ENCODE peak calls at places on chromosome 18, in six cellular contexts. One of them, this sample, is unnamed.

GRCh38 chr18:74898965-74899364 is 301.3 kb downstream of the ZNF407 start:
- DNase-seq in retinal pigment epithelial cell: no peak
- DNase-seq in neural progenitor cell: no peak
- DNase-seq in kidney: no peak
- DNase-seq in upper lobe of right lung: no peak
- DNase-seq in left lung: no peak
- DNase-seq in this sample: no peak

GRCh38 chr18:7329036-7329435 is 98.1 kb downstream of the LRRC30 start:
- DNase-seq in retinal pigment epithelial cell: no peak
- DNase-seq in neural progenitor cell: no peak
- DNase-seq in kidney: no peak
- DNase-seq in upper lobe of right lung: no peak
- DNase-seq in left lung: no peak
- DNase-seq in this sample: no peak

GRCh38 chr18:30376515-30376914 is 666.0 kb downstream of the DSC3 start:
- DNase-seq in retinal pigment epithelial cell: no peak
- DNase-seq in neural progenitor cell: peak
- DNase-seq in kidney: no peak
- DNase-seq in upper lobe of right lung: no peak
- DNase-seq in left lung: no peak
- DNase-seq in this sample: no peak

GRCh38 chr18:58639751-58640427 is 11.0 kb upstream of the ALPK2 start:
- DNase-seq in retinal pigment epithelial cell: peak
- DNase-seq in neural progenitor cell: no peak
- DNase-seq in kidney: no peak
- DNase-seq in upper lobe of right lung: no peak
- DNase-seq in left lung: no peak
- DNase-seq in this sample: peak

GRCh38 chr18:50192903-50193795 is 1.8 kb downstream of the MYO5B start:
- DNase-seq in retinal pigment epithelial cell: no peak
- DNase-seq in neural progenitor cell: peak
- DNase-seq in kidney: no peak
- DNase-seq in upper lobe of right lung: no peak
- DNase-seq in left lung: no peak
- DNase-seq in this sample: no peak

GRCh38 chr18:26535630-26536029 is 12.7 kb downstream of the KCTD1 start:
- DNase-seq in retinal pigment epithelial cell: no peak
- DNase-seq in neural progenitor cell: no peak
- DNase-seq in kidney: no peak
- DNase-seq in upper lobe of right lung: no peak
- DNase-seq in left lung: no peak
- DNase-seq in this sample: no peak

GRCh38 chr18:12403601-12404506 is 3.9 kb upstream of the PRELID3A start:
- DNase-seq in retinal pigment epithelial cell: no peak
- DNase-seq in neural progenitor cell: no peak
- DNase-seq in kidney: no peak
- DNase-seq in upper lobe of right lung: peak
- DNase-seq in left lung: no peak
- DNase-seq in this sample: peak

GRCh38 chr18:58257461-58257860 is 213.4 kb downstream of the NEDD4L start:
- DNase-seq in retinal pigment epithelial cell: no peak
- DNase-seq in neural progenitor cell: no peak
- DNase-seq in kidney: no peak
- DNase-seq in upper lobe of right lung: no peak
- DNase-seq in left lung: no peak
- DNase-seq in this sample: no peak

GRCh38 chr18:79395761-79396404 is at the start of gene NFATC1:
- DNase-seq in retinal pigment epithelial cell: no peak
- DNase-seq in neural progenitor cell: peak
- DNase-seq in kidney: peak
- DNase-seq in upper lobe of right lung: peak
- DNase-seq in left lung: peak
- DNase-seq in this sample: no peak

GRCh38 chr18:6401687-6402086 is 13.0 kb downstream of the L3MBTL4 start:
- DNase-seq in retinal pigment epithelial cell: no peak
- DNase-seq in neural progenitor cell: peak
- DNase-seq in kidney: no peak
- DNase-seq in upper lobe of right lung: no peak
- DNase-seq in left lung: no peak
- DNase-seq in this sample: no peak

GRCh38 chr18:57846258-57846657 is 43.1 kb upstream of the ATP8B1 start:
- DNase-seq in retinal pigment epithelial cell: peak
- DNase-seq in neural progenitor cell: no peak
- DNase-seq in kidney: no peak
- DNase-seq in upper lobe of right lung: no peak
- DNase-seq in left lung: no peak
- DNase-seq in this sample: peak

GRCh38 chr18:79556829-79557585 is 122.6 kb upstream of the CTDP1 start:
- DNase-seq in retinal pigment epithelial cell: no peak
- DNase-seq in neural progenitor cell: no peak
- DNase-seq in kidney: peak
- DNase-seq in upper lobe of right lung: peak
- DNase-seq in left lung: peak
- DNase-seq in this sample: no peak

GRCh38 chr18:12948055-12948804 is 419 bp downstream of the SEH1L start:
- DNase-seq in retinal pigment epithelial cell: peak
- DNase-seq in neural progenitor cell: peak
- DNase-seq in kidney: peak
- DNase-seq in upper lobe of right lung: peak
- DNase-seq in left lung: peak
- DNase-seq in this sample: peak

GRCh38 chr18:61350578-61350977 is 17.3 kb downstream of the CDH20 start:
- DNase-seq in retinal pigment epithelial cell: no peak
- DNase-seq in neural progenitor cell: no peak
- DNase-seq in kidney: no peak
- DNase-seq in upper lobe of right lung: no peak
- DNase-seq in left lung: no peak
- DNase-seq in this sample: no peak

GRCh38 chr18:23883277-23883790 is 131.2 kb upstream of the TTC39C start:
- DNase-seq in retinal pigment epithelial cell: no peak
- DNase-seq in neural progenitor cell: no peak
- DNase-seq in kidney: no peak
- DNase-seq in upper lobe of right lung: no peak
- DNase-seq in left lung: no peak
- DNase-seq in this sample: no peak

GRCh38 chr18:25230658-25231326 is 121.2 kb downstream of the ZNF521 start:
- DNase-seq in retinal pigment epithelial cell: peak
- DNase-seq in neural progenitor cell: no peak
- DNase-seq in kidney: peak
- DNase-seq in upper lobe of right lung: no peak
- DNase-seq in left lung: peak
- DNase-seq in this sample: peak

GRCh38 chr18:45662468-45662867 is 47.2 kb downstream of the SLC14A2 start:
- DNase-seq in retinal pigment epithelial cell: no peak
- DNase-seq in neural progenitor cell: no peak
- DNase-seq in kidney: no peak
- DNase-seq in upper lobe of right lung: no peak
- DNase-seq in left lung: no peak
- DNase-seq in this sample: no peak

GRCh38 chr18:62420513-62421209 is 95.6 kb downstream of the TNFRSF11A start:
- DNase-seq in retinal pigment epithelial cell: no peak
- DNase-seq in neural progenitor cell: no peak
- DNase-seq in kidney: no peak
- DNase-seq in upper lobe of right lung: no peak
- DNase-seq in left lung: no peak
- DNase-seq in this sample: no peak

GRCh38 chr18:53567935-53568574 is 656.4 kb downstream of the MBD2 start:
- DNase-seq in retinal pigment epithelial cell: no peak
- DNase-seq in neural progenitor cell: peak
- DNase-seq in kidney: no peak
- DNase-seq in upper lobe of right lung: no peak
- DNase-seq in left lung: no peak
- DNase-seq in this sample: peak

GRCh38 chr18:44862112-44862511 is 181.4 kb downstream of the SETBP1 start:
- DNase-seq in retinal pigment epithelial cell: no peak
- DNase-seq in neural progenitor cell: no peak
- DNase-seq in kidney: no peak
- DNase-seq in upper lobe of right lung: no peak
- DNase-seq in left lung: no peak
- DNase-seq in this sample: no peak

GRCh38 chr18:72223733-72224132 is 320.4 kb downstream of the CBLN2 start:
- DNase-seq in retinal pigment epithelial cell: no peak
- DNase-seq in neural progenitor cell: no peak
- DNase-seq in kidney: no peak
- DNase-seq in upper lobe of right lung: no peak
- DNase-seq in left lung: no peak
- DNase-seq in this sample: no peak
- H3K4me3 ChIP-seq in retinal pigment epithelial cell: no peak
- H3K4me3 ChIP-seq in neural progenitor cell: no peak
- H3K4me3 ChIP-seq in kidney: no peak
- H3K4me3 ChIP-seq in upper lobe of right lung: no peak
- H3K4me3 ChIP-seq in left lung: no peak
- H3K4me3 ChIP-seq in this sample: no peak

GRCh38 chr18:54828290-54828871 is at the start of gene RAB27B:
- DNase-seq in retinal pigment epithelial cell: peak
- DNase-seq in neural progenitor cell: peak
- DNase-seq in kidney: peak
- DNase-seq in upper lobe of right lung: peak
- DNase-seq in left lung: peak
- DNase-seq in this sample: peak
- TF ChIP-seq CTCF in retinal pigment epithelial cell: no peak
- TF ChIP-seq CTCF in neural progenitor cell: peak
- TF ChIP-seq CTCF in kidney: no peak
- TF ChIP-seq CTCF in upper lobe of right lung: no peak
- TF ChIP-seq CTCF in left lung: no peak
- TF ChIP-seq CTCF in this sample: no peak

DNA sequence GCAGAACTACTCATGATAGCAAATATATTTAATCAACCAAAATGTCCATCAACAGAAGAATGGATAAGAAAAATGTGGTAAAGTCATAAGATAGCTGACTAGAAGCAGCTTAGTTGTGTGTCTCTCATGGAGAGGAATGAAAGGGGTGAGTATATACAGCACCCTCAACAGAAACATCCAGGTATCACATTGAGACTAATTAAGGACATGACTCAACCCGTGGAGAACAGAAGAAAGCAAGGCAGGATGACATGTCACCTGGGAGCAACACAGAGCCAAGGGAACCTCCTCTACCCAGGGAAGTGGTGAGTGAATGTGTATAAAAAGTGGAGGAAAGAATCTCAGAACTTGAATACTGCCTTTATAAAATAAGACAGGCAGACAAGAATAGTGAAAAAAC is 1695.0 kb upstream of the CELF4 start:
- DNase-seq in retinal pigment epithelial cell: no peak
- DNase-seq in neural progenitor cell: no peak
- DNase-seq in kidney: no peak
- DNase-seq in upper lobe of right lung: no peak
- DNase-seq in left lung: no peak
- DNase-seq in this sample: no peak
- H3K4me3 ChIP-seq in retinal pigment epithelial cell: no peak
- H3K4me3 ChIP-seq in neural progenitor cell: no peak
- H3K4me3 ChIP-seq in kidney: no peak
- H3K4me3 ChIP-seq in upper lobe of right lung: no peak
- H3K4me3 ChIP-seq in left lung: no peak
- H3K4me3 ChIP-seq in this sample: no peak

GRCh38 chr18:32576296-32576916 is 105.7 kb upstream of the GAREM1 start:
- DNase-seq in retinal pigment epithelial cell: peak
- DNase-seq in neural progenitor cell: peak
- DNase-seq in kidney: no peak
- DNase-seq in upper lobe of right lung: no peak
- DNase-seq in left lung: no peak
- DNase-seq in this sample: no peak
- TF ChIP-seq CTCF in retinal pigment epithelial cell: peak
- TF ChIP-seq CTCF in neural progenitor cell: peak
- TF ChIP-seq CTCF in kidney: peak
- TF ChIP-seq CTCF in upper lobe of right lung: peak
- TF ChIP-seq CTCF in left lung: peak
- TF ChIP-seq CTCF in this sample: peak

DNA sequence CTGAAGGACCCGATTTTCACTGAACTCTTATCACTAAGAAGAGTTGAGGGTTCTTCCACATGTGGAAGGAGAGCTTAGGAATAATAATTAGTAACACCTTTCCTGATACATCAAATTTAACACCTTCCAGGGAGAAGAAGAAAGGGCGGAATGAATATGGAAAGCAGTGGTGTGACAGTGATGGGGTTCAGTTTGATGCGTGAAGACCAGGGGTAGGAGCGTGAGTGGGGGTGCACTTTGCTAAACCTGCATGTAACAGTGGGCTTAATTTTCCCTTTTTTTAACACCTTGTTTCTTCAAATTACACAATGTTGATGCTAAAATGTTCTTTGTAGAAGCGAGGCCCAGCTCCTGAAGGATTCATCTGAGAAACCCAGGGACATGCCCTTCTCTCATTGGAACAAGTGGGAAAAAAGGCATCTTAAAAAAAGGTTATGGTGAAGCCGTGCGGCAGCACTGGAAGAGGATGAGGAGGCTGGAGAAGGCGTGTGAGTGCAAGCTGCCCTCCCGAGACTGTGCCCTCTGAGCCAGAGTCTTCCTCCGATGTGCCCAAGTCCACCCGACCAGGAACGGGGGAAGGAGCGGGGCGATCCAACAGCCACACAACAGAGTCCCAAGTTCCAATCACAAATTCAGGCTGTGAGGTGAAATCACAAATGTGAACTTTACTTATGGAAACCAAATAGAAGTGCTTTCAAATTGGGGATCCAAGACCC is 80.8 kb downstream of the MBP start:
- DNase-seq in retinal pigment epithelial cell: no peak
- DNase-seq in neural progenitor cell: no peak
- DNase-seq in kidney: no peak
- DNase-seq in upper lobe of right lung: no peak
- DNase-seq in left lung: no peak
- DNase-seq in this sample: no peak
- H3K4me3 ChIP-seq in retinal pigment epithelial cell: no peak
- H3K4me3 ChIP-seq in neural progenitor cell: no peak
- H3K4me3 ChIP-seq in kidney: no peak
- H3K4me3 ChIP-seq in upper lobe of right lung: no peak
- H3K4me3 ChIP-seq in left lung: no peak
- H3K4me3 ChIP-seq in this sample: no peak

DNA sequence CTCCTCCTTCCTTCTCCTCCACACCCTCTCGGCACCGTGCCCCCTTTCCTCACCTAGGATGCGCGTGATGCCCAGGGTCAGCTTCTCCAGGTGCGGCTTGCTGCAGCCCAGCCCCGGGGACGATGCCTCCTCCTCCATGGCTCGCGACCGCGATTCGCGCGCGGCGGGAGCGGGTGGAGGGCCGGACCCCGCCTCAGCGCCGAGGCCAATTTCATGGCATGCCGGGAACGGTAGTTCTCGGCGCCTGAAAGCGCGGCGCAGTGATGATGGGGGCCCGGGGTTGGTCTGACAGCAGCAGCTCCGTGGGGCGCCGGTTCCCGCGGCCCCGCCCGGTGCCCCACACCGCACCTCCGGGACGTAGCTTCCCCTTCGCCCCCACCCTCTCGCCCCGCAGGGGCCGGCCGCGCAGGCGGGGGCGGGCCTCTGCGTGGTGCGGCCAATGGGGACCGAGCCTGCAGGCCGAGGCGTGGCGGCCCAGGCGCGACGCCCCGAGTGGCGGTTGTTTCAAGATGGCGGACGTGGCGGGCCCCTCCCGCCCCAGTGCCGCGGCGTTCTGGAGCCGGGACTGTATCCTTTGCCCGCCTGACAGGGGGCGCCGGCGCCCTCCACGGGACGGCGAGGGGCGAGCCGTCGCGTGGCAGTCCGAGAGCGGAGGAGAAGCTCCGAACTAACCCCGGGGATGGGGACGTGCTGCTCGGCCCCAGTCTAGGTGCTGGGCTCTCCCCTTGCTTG is at the start of the genes KIAA1328 and TPGS2:
- DNase-seq in retinal pigment epithelial cell: no peak
- DNase-seq in neural progenitor cell: peak
- DNase-seq in kidney: peak
- DNase-seq in upper lobe of right lung: peak
- DNase-seq in left lung: peak
- DNase-seq in this sample: no peak
- TF ChIP-seq CTCF in retinal pigment epithelial cell: peak
- TF ChIP-seq CTCF in neural progenitor cell: peak
- TF ChIP-seq CTCF in kidney: no peak
- TF ChIP-seq CTCF in upper lobe of right lung: peak
- TF ChIP-seq CTCF in left lung: peak
- TF ChIP-seq CTCF in this sample: peak

GRCh38 chr18:36187826-36188721 is 777 bp downstream of the MOCOS start:
- DNase-seq in retinal pigment epithelial cell: no peak
- DNase-seq in neural progenitor cell: peak
- DNase-seq in kidney: peak
- DNase-seq in upper lobe of right lung: peak
- DNase-seq in left lung: no peak
- DNase-seq in this sample: peak
- H3K4me3 ChIP-seq in retinal pigment epithelial cell: peak
- H3K4me3 ChIP-seq in neural progenitor cell: peak
- H3K4me3 ChIP-seq in kidney: peak
- H3K4me3 ChIP-seq in upper lobe of right lung: peak
- H3K4me3 ChIP-seq in left lung: peak
- H3K4me3 ChIP-seq in this sample: peak